ENCODE peak calls at places on chromosomes 2 and 18, in seven cellular contexts. One of them, this sample, is unnamed.
A peak's percentile ranks its signal among the peaks of the same experiment; 100 is the strongest.

GRCh38 chr2:120496759-120497158 is 150.8 kb downstream of the INHBB start:
- DNase-seq in T-cell: no peak
- DNase-seq in NCI-H460: no peak
- DNase-seq in stomach: no peak
- DNase-seq in HFFc6: no peak
- DNase-seq in mesothelial cell of epicardium: no peak
- DNase-seq in NCI-H1092: no peak
- DNase-seq in this sample: no peak

GRCh38 chr2:223396993-223397392 is 205.2 kb downstream of the SCG2 start:
- DNase-seq in NCI-H460: no peak
- DNase-seq in mesothelial cell of epicardium: no peak
- DNase-seq in HFFc6: no peak
- DNase-seq in NCI-H1092: no peak
- DNase-seq in T-cell: no peak
- DNase-seq in stomach: no peak
- DNase-seq in this sample: peak; percentile 27

GRCh38 chr2:48127612-48128191 is 221.4 kb upstream of the FBXO11 start:
- DNase-seq in NCI-H1092: no peak
- DNase-seq in T-cell: no peak
- DNase-seq in NCI-H460: no peak
- DNase-seq in HFFc6: no peak
- DNase-seq in mesothelial cell of epicardium: no peak
- DNase-seq in stomach: no peak
- DNase-seq in this sample: no peak

GRCh38 chr2:174080672-174081121 is 115.5 kb upstream of the SP3 start:
- DNase-seq in stomach: no peak
- DNase-seq in NCI-H1092: no peak
- DNase-seq in T-cell: no peak
- DNase-seq in mesothelial cell of epicardium: no peak
- DNase-seq in HFFc6: no peak
- DNase-seq in NCI-H460: no peak
- DNase-seq in this sample: no peak

GRCh38 chr2:199463000-199463692 is 5.4 kb upstream of the SATB2 start:
- DNase-seq in NCI-H1092: peak; percentile 57
- DNase-seq in mesothelial cell of epicardium: peak; percentile 82
- DNase-seq in stomach: peak; percentile 71
- DNase-seq in HFFc6: peak; percentile 38
- DNase-seq in T-cell: no peak
- DNase-seq in NCI-H460: peak; percentile 80
- DNase-seq in this sample: peak; percentile 29

GRCh38 chr18:63363951-63364350 is 3.1 kb downstream of the KDSR start:
- DNase-seq in stomach: no peak
- DNase-seq in mesothelial cell of epicardium: no peak
- DNase-seq in T-cell: peak; percentile 51
- DNase-seq in HFFc6: no peak
- DNase-seq in NCI-H460: no peak
- DNase-seq in NCI-H1092: no peak
- DNase-seq in this sample: no peak

GRCh38 chr18:13392899-13393298 is 174.3 kb downstream of the LDLRAD4 start:
- DNase-seq in stomach: no peak
- DNase-seq in T-cell: no peak
- DNase-seq in mesothelial cell of epicardium: no peak
- DNase-seq in NCI-H1092: no peak
- DNase-seq in HFFc6: no peak
- DNase-seq in NCI-H460: no peak
- DNase-seq in this sample: no peak

GRCh38 chr18:11761553-11761952 is 72.5 kb downstream of the GNAL start:
- DNase-seq in NCI-H460: no peak
- DNase-seq in stomach: no peak
- DNase-seq in HFFc6: no peak
- DNase-seq in T-cell: no peak
- DNase-seq in mesothelial cell of epicardium: no peak
- DNase-seq in NCI-H1092: no peak
- DNase-seq in this sample: no peak

GRCh38 chr2:39379643-39380524 is 57.2 kb downstream of the MAP4K3 start:
- DNase-seq in HFFc6: peak; percentile 62
- DNase-seq in NCI-H1092: peak; percentile 3
- DNase-seq in NCI-H460: peak; percentile 45
- DNase-seq in T-cell: no peak
- DNase-seq in stomach: no peak
- DNase-seq in mesothelial cell of epicardium: no peak
- DNase-seq in this sample: peak; percentile 77

GRCh38 chr18:32091325-32091723 is 350 bp upstream of the RNF138 start:
- DNase-seq in mesothelial cell of epicardium: no peak
- DNase-seq in NCI-H460: no peak
- DNase-seq in HFFc6: no peak
- DNase-seq in T-cell: no peak
- DNase-seq in NCI-H1092: no peak
- DNase-seq in stomach: no peak
- DNase-seq in this sample: no peak

GRCh38 chr2:233082934-233083755 is 23.0 kb downstream of the INPP5D start:
- DNase-seq in mesothelial cell of epicardium: no peak
- DNase-seq in HFFc6: no peak
- DNase-seq in NCI-H1092: no peak
- DNase-seq in NCI-H460: no peak
- DNase-seq in T-cell: no peak
- DNase-seq in stomach: no peak
- DNase-seq in this sample: no peak

GRCh38 chr18:42977982-42978595 is 137.4 kb downstream of the RIT2 start:
- DNase-seq in HFFc6: no peak
- DNase-seq in NCI-H1092: peak; percentile 87
- DNase-seq in NCI-H460: no peak
- DNase-seq in T-cell: no peak
- DNase-seq in stomach: no peak
- DNase-seq in mesothelial cell of epicardium: no peak
- DNase-seq in this sample: peak; percentile 23

GRCh38 chr2:219155054-219155644 is 5.5 kb downstream of the NHEJ1 start:
- DNase-seq in HFFc6: peak; percentile 52
- DNase-seq in T-cell: no peak
- DNase-seq in NCI-H460: peak; percentile 84
- DNase-seq in stomach: peak; percentile 35
- DNase-seq in NCI-H1092: peak; percentile 67
- DNase-seq in mesothelial cell of epicardium: no peak
- DNase-seq in this sample: peak; percentile 54

GRCh38 chr18:41370740-41371623 is 584.1 kb upstream of the PIK3C3 start:
- DNase-seq in T-cell: no peak
- DNase-seq in stomach: no peak
- DNase-seq in mesothelial cell of epicardium: no peak
- DNase-seq in HFFc6: no peak
- DNase-seq in NCI-H460: no peak
- DNase-seq in NCI-H1092: no peak
- DNase-seq in this sample: no peak

GRCh38 chr18:31400191-31400590 is 23.6 kb downstream of the DSG4 start:
- DNase-seq in NCI-H460: no peak
- DNase-seq in T-cell: no peak
- DNase-seq in mesothelial cell of epicardium: no peak
- DNase-seq in stomach: no peak
- DNase-seq in NCI-H1092: no peak
- DNase-seq in HFFc6: no peak
- DNase-seq in this sample: no peak

GRCh38 chr2:201797175-201797840 is 9.0 kb upstream of the CDK15 start:
- DNase-seq in mesothelial cell of epicardium: no peak
- DNase-seq in T-cell: no peak
- DNase-seq in NCI-H460: no peak
- DNase-seq in NCI-H1092: no peak
- DNase-seq in stomach: no peak
- DNase-seq in HFFc6: peak; percentile 78
- DNase-seq in this sample: peak; percentile 75

GRCh38 chr2:111634050-111634784 is 249.8 kb downstream of the ANAPC1 start:
- DNase-seq in mesothelial cell of epicardium: no peak
- DNase-seq in stomach: no peak
- DNase-seq in T-cell: no peak
- DNase-seq in HFFc6: no peak
- DNase-seq in NCI-H1092: no peak
- DNase-seq in NCI-H460: no peak
- DNase-seq in this sample: peak; percentile 41

GRCh38 chr2:200810252-200810650 is 1.5 kb upstream of the BZW1 start:
- DNase-seq in NCI-H1092: no peak
- DNase-seq in HFFc6: peak; percentile 66
- DNase-seq in mesothelial cell of epicardium: no peak
- DNase-seq in stomach: peak; percentile 56
- DNase-seq in T-cell: no peak
- DNase-seq in NCI-H460: no peak
- DNase-seq in this sample: peak; percentile 81

GRCh38 chr2:2641541-2642410 is 310.7 kb upstream of the MYT1L start:
- DNase-seq in NCI-H460: no peak
- DNase-seq in T-cell: no peak
- DNase-seq in HFFc6: no peak
- DNase-seq in stomach: no peak
- DNase-seq in mesothelial cell of epicardium: no peak
- DNase-seq in NCI-H1092: no peak
- DNase-seq in this sample: no peak

GRCh38 chr18:37270046-37270665 is 295.4 kb downstream of the CELF4 start:
- DNase-seq in stomach: peak; percentile 50
- DNase-seq in NCI-H460: peak; percentile 50
- DNase-seq in HFFc6: peak; percentile 20
- DNase-seq in NCI-H1092: no peak
- DNase-seq in mesothelial cell of epicardium: peak; percentile 84
- DNase-seq in T-cell: no peak
- DNase-seq in this sample: peak; percentile 42

GRCh38 chr2:242031481-242032019 is 162.0 kb downstream of the RTP5 start:
- DNase-seq in T-cell: peak; percentile 54
- DNase-seq in NCI-H1092: no peak
- DNase-seq in mesothelial cell of epicardium: no peak
- DNase-seq in HFFc6: peak; percentile 85
- DNase-seq in stomach: no peak
- DNase-seq in NCI-H460: no peak
- DNase-seq in this sample: peak; percentile 92

GRCh38 chr18:33201509-33201926 is 239.0 kb downstream of the CCDC178 start:
- DNase-seq in HFFc6: no peak
- DNase-seq in T-cell: no peak
- DNase-seq in stomach: no peak
- DNase-seq in mesothelial cell of epicardium: peak; percentile 38
- DNase-seq in NCI-H1092: no peak
- DNase-seq in NCI-H460: peak; percentile 26
- DNase-seq in this sample: peak; percentile 17